ENCODE peak calls at places on chromosomes 3 and 15, in nine cellular contexts. One of them, this sample, is unnamed.

GRCh38 chr15:40338041-40338657 is 2.6 kb downstream of the CCDC9B start:
- DNase-seq in epithelial cell of esophagus: peak; percentile 73
- DNase-seq in fibroblast of lung: peak; percentile 63
- DNase-seq in glutamatergic neuron: peak; percentile 90
- DNase-seq in kidney: peak; percentile 87
- DNase-seq in gastrocnemius medialis: peak; percentile 64
- DNase-seq in AG09309: no peak
- DNase-seq in nephron progenitor cell: peak; percentile 89
- DNase-seq in heart right ventricle: peak; percentile 78
- DNase-seq in this sample: peak; percentile 80

GRCh38 chr15:71080705-71081104 is 34.6 kb upstream of the THSD4 start:
- DNase-seq in gastrocnemius medialis: no peak
- DNase-seq in heart right ventricle: no peak
- DNase-seq in epithelial cell of esophagus: peak; percentile 83
- DNase-seq in glutamatergic neuron: no peak
- DNase-seq in kidney: no peak
- DNase-seq in nephron progenitor cell: no peak
- DNase-seq in AG09309: peak; percentile 93
- DNase-seq in fibroblast of lung: peak; percentile 97
- DNase-seq in this sample: no peak

GRCh38 chr3:43870844-43871626 is 180.3 kb downstream of the ABHD5 start:
- DNase-seq in heart right ventricle: no peak
- DNase-seq in kidney: no peak
- DNase-seq in epithelial cell of esophagus: peak; percentile 67
- DNase-seq in gastrocnemius medialis: no peak
- DNase-seq in AG09309: no peak
- DNase-seq in glutamatergic neuron: no peak
- DNase-seq in nephron progenitor cell: no peak
- DNase-seq in fibroblast of lung: peak; percentile 18
- DNase-seq in this sample: no peak

GRCh38 chr3:133956333-133956732 is 60.7 kb upstream of the RAB6B start:
- DNase-seq in heart right ventricle: no peak
- DNase-seq in glutamatergic neuron: no peak
- DNase-seq in epithelial cell of esophagus: no peak
- DNase-seq in gastrocnemius medialis: no peak
- DNase-seq in nephron progenitor cell: no peak
- DNase-seq in fibroblast of lung: no peak
- DNase-seq in kidney: peak; percentile 41
- DNase-seq in AG09309: no peak
- DNase-seq in this sample: peak; percentile 20

GRCh38 chr3:122977645-122978466 is 49.7 kb downstream of the SEMA5B start:
- DNase-seq in nephron progenitor cell: peak; percentile 64
- DNase-seq in gastrocnemius medialis: no peak
- DNase-seq in epithelial cell of esophagus: peak; percentile 52
- DNase-seq in fibroblast of lung: peak; percentile 89
- DNase-seq in heart right ventricle: peak; percentile 64
- DNase-seq in kidney: peak; percentile 94
- DNase-seq in AG09309: no peak
- DNase-seq in glutamatergic neuron: no peak
- DNase-seq in this sample: no peak

GRCh38 chr3:125240496-125240895 is 27.9 kb upstream of the SLC12A8 start:
- DNase-seq in glutamatergic neuron: no peak
- DNase-seq in kidney: no peak
- DNase-seq in epithelial cell of esophagus: peak; percentile 33
- DNase-seq in heart right ventricle: no peak
- DNase-seq in nephron progenitor cell: no peak
- DNase-seq in gastrocnemius medialis: no peak
- DNase-seq in AG09309: no peak
- DNase-seq in fibroblast of lung: peak; percentile 52
- DNase-seq in this sample: no peak

GRCh38 chr3:38541800-38542199 is 45.7 kb downstream of the EXOG start:
- DNase-seq in nephron progenitor cell: no peak
- DNase-seq in AG09309: no peak
- DNase-seq in epithelial cell of esophagus: no peak
- DNase-seq in glutamatergic neuron: peak; percentile 60
- DNase-seq in heart right ventricle: peak; percentile 57
- DNase-seq in gastrocnemius medialis: no peak
- DNase-seq in fibroblast of lung: no peak
- DNase-seq in kidney: no peak
- DNase-seq in this sample: no peak

GRCh38 chr15:32029862-32030781 is at the start of gene CHRNA7:
- DNase-seq in epithelial cell of esophagus: peak; percentile 27
- DNase-seq in kidney: peak; percentile 86
- DNase-seq in fibroblast of lung: peak; percentile 42
- DNase-seq in AG09309: no peak
- DNase-seq in gastrocnemius medialis: peak; percentile 38
- DNase-seq in glutamatergic neuron: peak; percentile 84
- DNase-seq in nephron progenitor cell: peak; percentile 81
- DNase-seq in heart right ventricle: peak; percentile 61
- DNase-seq in this sample: peak; percentile 72

GRCh38 chr3:53994986-53995385 is 103.3 kb upstream of the SELENOK start:
- DNase-seq in fibroblast of lung: no peak
- DNase-seq in gastrocnemius medialis: no peak
- DNase-seq in heart right ventricle: no peak
- DNase-seq in nephron progenitor cell: no peak
- DNase-seq in epithelial cell of esophagus: no peak
- DNase-seq in AG09309: no peak
- DNase-seq in glutamatergic neuron: no peak
- DNase-seq in kidney: no peak
- DNase-seq in this sample: no peak

GRCh38 chr3:143952569-143953069 is 19.0 kb upstream of the DIPK2A start:
- DNase-seq in gastrocnemius medialis: no peak
- DNase-seq in heart right ventricle: no peak
- DNase-seq in AG09309: no peak
- DNase-seq in nephron progenitor cell: no peak
- DNase-seq in fibroblast of lung: no peak
- DNase-seq in glutamatergic neuron: no peak
- DNase-seq in kidney: no peak
- DNase-seq in epithelial cell of esophagus: no peak
- DNase-seq in this sample: no peak

GRCh38 chr15:72358532-72359180 is 17.2 kb downstream of the HEXA start:
- DNase-seq in heart right ventricle: peak; percentile 52
- DNase-seq in kidney: peak; percentile 87
- DNase-seq in AG09309: peak; percentile 35
- DNase-seq in epithelial cell of esophagus: peak; percentile 95
- DNase-seq in nephron progenitor cell: no peak
- DNase-seq in glutamatergic neuron: no peak
- DNase-seq in fibroblast of lung: peak; percentile 86
- DNase-seq in gastrocnemius medialis: peak; percentile 88
- DNase-seq in this sample: no peak

GRCh38 chr15:68298882-68299381 is 21.4 kb downstream of the FEM1B start:
- DNase-seq in glutamatergic neuron: no peak
- DNase-seq in heart right ventricle: no peak
- DNase-seq in AG09309: no peak
- DNase-seq in fibroblast of lung: no peak
- DNase-seq in kidney: no peak
- DNase-seq in nephron progenitor cell: no peak
- DNase-seq in epithelial cell of esophagus: no peak
- DNase-seq in gastrocnemius medialis: no peak
- DNase-seq in this sample: no peak

GRCh38 chr3:135929670-135930069 is 35.9 kb upstream of the PPP2R3A start:
- DNase-seq in kidney: no peak
- DNase-seq in epithelial cell of esophagus: no peak
- DNase-seq in glutamatergic neuron: no peak
- DNase-seq in AG09309: no peak
- DNase-seq in fibroblast of lung: peak; percentile 47
- DNase-seq in nephron progenitor cell: no peak
- DNase-seq in heart right ventricle: no peak
- DNase-seq in gastrocnemius medialis: peak; percentile 79
- DNase-seq in this sample: no peak

GRCh38 chr3:31776016-31776415 is 205.0 kb downstream of the OSBPL10 start:
- DNase-seq in gastrocnemius medialis: no peak
- DNase-seq in kidney: no peak
- DNase-seq in epithelial cell of esophagus: peak; percentile 62
- DNase-seq in nephron progenitor cell: no peak
- DNase-seq in heart right ventricle: no peak
- DNase-seq in glutamatergic neuron: no peak
- DNase-seq in fibroblast of lung: no peak
- DNase-seq in AG09309: peak; percentile 79
- DNase-seq in this sample: no peak

GRCh38 chr3:134251731-134252391 is 1.2 kb upstream of the RYK start:
- DNase-seq in glutamatergic neuron: peak; percentile 22
- DNase-seq in fibroblast of lung: no peak
- DNase-seq in AG09309: no peak
- DNase-seq in nephron progenitor cell: peak; percentile 12
- DNase-seq in epithelial cell of esophagus: no peak
- DNase-seq in kidney: peak; percentile 80
- DNase-seq in gastrocnemius medialis: peak; percentile 23
- DNase-seq in heart right ventricle: peak; percentile 64
- DNase-seq in this sample: no peak

GRCh38 chr3:188848947-188849346 is 322.8 kb upstream of the TPRG1 start:
- DNase-seq in gastrocnemius medialis: no peak
- DNase-seq in AG09309: no peak
- DNase-seq in kidney: no peak
- DNase-seq in glutamatergic neuron: no peak
- DNase-seq in heart right ventricle: no peak
- DNase-seq in epithelial cell of esophagus: no peak
- DNase-seq in fibroblast of lung: no peak
- DNase-seq in nephron progenitor cell: no peak
- DNase-seq in this sample: no peak

GRCh38 chr15:39934415-39935044 is 615 bp downstream of the EIF2AK4 start:
- DNase-seq in fibroblast of lung: peak; percentile 37
- DNase-seq in glutamatergic neuron: no peak
- DNase-seq in kidney: no peak
- DNase-seq in epithelial cell of esophagus: peak; percentile 19
- DNase-seq in nephron progenitor cell: no peak
- DNase-seq in heart right ventricle: no peak
- DNase-seq in gastrocnemius medialis: no peak
- DNase-seq in AG09309: no peak
- DNase-seq in this sample: peak; percentile 5

GRCh38 chr15:86863226-86863915 is 783.7 kb downstream of the AGBL1 start:
- DNase-seq in AG09309: no peak
- DNase-seq in kidney: no peak
- DNase-seq in fibroblast of lung: peak; percentile 98
- DNase-seq in epithelial cell of esophagus: peak; percentile 97
- DNase-seq in heart right ventricle: no peak
- DNase-seq in glutamatergic neuron: no peak
- DNase-seq in gastrocnemius medialis: peak; percentile 53
- DNase-seq in nephron progenitor cell: no peak
- DNase-seq in this sample: no peak

GRCh38 chr15:68543546-68544008 is 35.2 kb upstream of the CORO2B start:
- DNase-seq in fibroblast of lung: no peak
- DNase-seq in AG09309: no peak
- DNase-seq in glutamatergic neuron: no peak
- DNase-seq in gastrocnemius medialis: no peak
- DNase-seq in heart right ventricle: peak; percentile 32
- DNase-seq in kidney: no peak
- DNase-seq in epithelial cell of esophagus: no peak
- DNase-seq in nephron progenitor cell: no peak
- DNase-seq in this sample: no peak

GRCh38 chr15:66625974-66626373 is 60.2 kb upstream of the LCTL start:
- DNase-seq in fibroblast of lung: no peak
- DNase-seq in heart right ventricle: no peak
- DNase-seq in gastrocnemius medialis: no peak
- DNase-seq in glutamatergic neuron: no peak
- DNase-seq in AG09309: no peak
- DNase-seq in epithelial cell of esophagus: peak; percentile 36
- DNase-seq in nephron progenitor cell: no peak
- DNase-seq in kidney: no peak
- DNase-seq in this sample: no peak

DNA sequence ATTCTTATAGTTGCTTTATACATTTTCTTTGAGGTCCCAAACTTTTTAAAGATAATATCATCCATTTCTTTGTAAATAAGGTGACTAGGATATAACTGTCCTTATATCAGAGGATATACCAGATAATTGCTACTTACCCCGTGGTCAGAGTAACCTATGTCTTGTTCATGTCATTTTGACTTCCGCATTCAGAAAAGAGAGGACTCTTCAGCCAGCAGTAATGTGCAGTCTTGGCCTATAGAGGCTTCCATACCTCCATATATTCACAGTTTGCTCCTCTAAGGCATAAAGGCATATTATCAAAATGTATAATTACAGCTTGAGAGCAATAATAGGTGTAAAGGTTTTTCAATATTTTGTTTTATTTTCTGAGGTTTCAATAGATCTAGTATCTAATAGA is 38.5 kb downstream of the EPHA6 start:
- DNase-seq in gastrocnemius medialis: no peak
- DNase-seq in AG09309: no peak
- DNase-seq in glutamatergic neuron: no peak
- DNase-seq in fibroblast of lung: no peak
- DNase-seq in kidney: no peak
- DNase-seq in nephron progenitor cell: no peak
- DNase-seq in heart right ventricle: no peak
- DNase-seq in epithelial cell of esophagus: no peak
- DNase-seq in this sample: no peak
- TF ChIP-seq CTCF in gastrocnemius medialis: no peak
- TF ChIP-seq CTCF in AG09309: no peak
- TF ChIP-seq CTCF in glutamatergic neuron: no peak
- TF ChIP-seq CTCF in fibroblast of lung: no peak
- TF ChIP-seq CTCF in kidney: no peak
- TF ChIP-seq CTCF in nephron progenitor cell: no peak
- TF ChIP-seq CTCF in heart right ventricle: no peak
- TF ChIP-seq CTCF in epithelial cell of esophagus: peak; percentile 14
- TF ChIP-seq CTCF in this sample: no peak

DNA sequence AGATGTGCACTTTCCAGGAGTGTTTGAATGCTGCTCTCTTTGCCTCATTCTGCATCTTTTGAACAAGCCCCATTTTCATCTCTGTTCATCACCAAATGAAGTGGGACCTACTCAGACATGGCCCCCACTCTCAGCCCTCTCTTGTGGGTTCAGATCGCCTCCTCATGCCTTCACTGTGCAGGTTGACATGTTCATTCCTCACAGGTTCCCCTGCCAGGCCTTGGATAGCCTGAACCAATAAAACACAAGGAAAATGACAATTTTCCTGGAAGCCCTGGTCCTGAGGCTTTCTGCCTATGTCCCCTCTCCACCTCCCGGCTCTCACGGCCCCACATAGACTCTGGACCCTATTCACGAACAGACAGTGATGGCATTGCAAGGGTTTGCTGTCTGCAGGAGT is 17.7 kb downstream of the KLF15 start:
- DNase-seq in heart right ventricle: no peak
- DNase-seq in gastrocnemius medialis: no peak
- DNase-seq in epithelial cell of esophagus: no peak
- DNase-seq in glutamatergic neuron: no peak
- DNase-seq in nephron progenitor cell: no peak
- DNase-seq in AG09309: no peak
- DNase-seq in kidney: peak; percentile 21
- DNase-seq in fibroblast of lung: no peak
- DNase-seq in this sample: no peak
- TF ChIP-seq CTCF in heart right ventricle: no peak
- TF ChIP-seq CTCF in gastrocnemius medialis: no peak
- TF ChIP-seq CTCF in epithelial cell of esophagus: no peak
- TF ChIP-seq CTCF in glutamatergic neuron: no peak
- TF ChIP-seq CTCF in nephron progenitor cell: no peak
- TF ChIP-seq CTCF in AG09309: no peak
- TF ChIP-seq CTCF in kidney: no peak
- TF ChIP-seq CTCF in fibroblast of lung: no peak
- TF ChIP-seq CTCF in this sample: no peak

GRCh38 chr15:29692527-29692926 is 129.7 kb downstream of the TJP1 start:
- DNase-seq in AG09309: no peak
- DNase-seq in glutamatergic neuron: no peak
- DNase-seq in gastrocnemius medialis: no peak
- DNase-seq in epithelial cell of esophagus: no peak
- DNase-seq in fibroblast of lung: no peak
- DNase-seq in heart right ventricle: no peak
- DNase-seq in kidney: no peak
- DNase-seq in nephron progenitor cell: no peak
- DNase-seq in this sample: no peak
- TF ChIP-seq CTCF in AG09309: peak; percentile 20
- TF ChIP-seq CTCF in glutamatergic neuron: no peak
- TF ChIP-seq CTCF in gastrocnemius medialis: no peak
- TF ChIP-seq CTCF in epithelial cell of esophagus: peak; percentile 43
- TF ChIP-seq CTCF in fibroblast of lung: no peak
- TF ChIP-seq CTCF in heart right ventricle: peak; percentile 13
- TF ChIP-seq CTCF in kidney: no peak
- TF ChIP-seq CTCF in nephron progenitor cell: peak; percentile 5
- TF ChIP-seq CTCF in this sample: no peak

GRCh38 chr3:129596194-129597086 is 10.0 kb downstream of the PLXND1 start:
- DNase-seq in nephron progenitor cell: peak; percentile 68
- DNase-seq in epithelial cell of esophagus: no peak
- DNase-seq in kidney: peak; percentile 97
- DNase-seq in glutamatergic neuron: peak; percentile 80
- DNase-seq in gastrocnemius medialis: peak; percentile 96
- DNase-seq in fibroblast of lung: peak; percentile 96
- DNase-seq in heart right ventricle: peak; percentile 93
- DNase-seq in AG09309: peak; percentile 84
- DNase-seq in this sample: no peak
- TF ChIP-seq CTCF in nephron progenitor cell: no peak
- TF ChIP-seq CTCF in epithelial cell of esophagus: no peak
- TF ChIP-seq CTCF in kidney: no peak
- TF ChIP-seq CTCF in glutamatergic neuron: no peak
- TF ChIP-seq CTCF in gastrocnemius medialis: no peak
- TF ChIP-seq CTCF in fibroblast of lung: no peak
- TF ChIP-seq CTCF in heart right ventricle: no peak
- TF ChIP-seq CTCF in AG09309: no peak
- TF ChIP-seq CTCF in this sample: no peak